ENCODE peak calls at places on chromosomes 2 and 18, in six cellular contexts. One of them, this sample, is unnamed.

GRCh38 chr2:61177727-61178549 is 15.9 kb downstream of the C2orf74 start:
- DNase-seq in activated naive CD8-positive, alpha-beta T cell treated with anti-CD3 and anti-CD28 coated beads, Interleukin-2, amount 50 U/mL, for 16 hours: peak; percentile 7
- DNase-seq in WTC11: peak; percentile 27
- DNase-seq in stimulated activated CD4-positive, alpha-beta T cell treated with anti-CD3 and anti-CD28 coated beads, Interleukin-15, amount 100 ng/mL, for 1 hour: peak; percentile 15
- DNase-seq in HTR-8/SVneo: peak; percentile 25
- DNase-seq in D341Med: no peak
- DNase-seq in this sample: no peak

GRCh38 chr2:9078405-9078804 is 74.9 kb upstream of the MBOAT2 start:
- DNase-seq in activated naive CD8-positive, alpha-beta T cell treated with anti-CD3 and anti-CD28 coated beads, Interleukin-2, amount 50 U/mL, for 16 hours: no peak
- DNase-seq in WTC11: no peak
- DNase-seq in stimulated activated CD4-positive, alpha-beta T cell treated with anti-CD3 and anti-CD28 coated beads, Interleukin-15, amount 100 ng/mL, for 1 hour: no peak
- DNase-seq in HTR-8/SVneo: no peak
- DNase-seq in D341Med: no peak
- DNase-seq in this sample: no peak

GRCh38 chr18:57780318-57781127 is 22.6 kb downstream of the ATP8B1 start:
- DNase-seq in activated naive CD8-positive, alpha-beta T cell treated with anti-CD3 and anti-CD28 coated beads, Interleukin-2, amount 50 U/mL, for 16 hours: no peak
- DNase-seq in WTC11: no peak
- DNase-seq in stimulated activated CD4-positive, alpha-beta T cell treated with anti-CD3 and anti-CD28 coated beads, Interleukin-15, amount 100 ng/mL, for 1 hour: no peak
- DNase-seq in HTR-8/SVneo: peak; percentile 57
- DNase-seq in D341Med: no peak
- DNase-seq in this sample: peak; percentile 89

GRCh38 chr18:23059541-23060465 is 75.5 kb upstream of the CABLES1 start:
- DNase-seq in activated naive CD8-positive, alpha-beta T cell treated with anti-CD3 and anti-CD28 coated beads, Interleukin-2, amount 50 U/mL, for 16 hours: no peak
- DNase-seq in WTC11: no peak
- DNase-seq in stimulated activated CD4-positive, alpha-beta T cell treated with anti-CD3 and anti-CD28 coated beads, Interleukin-15, amount 100 ng/mL, for 1 hour: no peak
- DNase-seq in HTR-8/SVneo: no peak
- DNase-seq in D341Med: no peak
- DNase-seq in this sample: no peak

GRCh38 chr2:102736174-102736606 is 25.6 kb upstream of the TMEM182 start:
- DNase-seq in activated naive CD8-positive, alpha-beta T cell treated with anti-CD3 and anti-CD28 coated beads, Interleukin-2, amount 50 U/mL, for 16 hours: no peak
- DNase-seq in WTC11: peak; percentile 13
- DNase-seq in stimulated activated CD4-positive, alpha-beta T cell treated with anti-CD3 and anti-CD28 coated beads, Interleukin-15, amount 100 ng/mL, for 1 hour: no peak
- DNase-seq in HTR-8/SVneo: peak; percentile 24
- DNase-seq in D341Med: peak; percentile 60
- DNase-seq in this sample: no peak

GRCh38 chr18:25726278-25726677 is 364.1 kb downstream of the SS18 start:
- DNase-seq in activated naive CD8-positive, alpha-beta T cell treated with anti-CD3 and anti-CD28 coated beads, Interleukin-2, amount 50 U/mL, for 16 hours: no peak
- DNase-seq in WTC11: no peak
- DNase-seq in stimulated activated CD4-positive, alpha-beta T cell treated with anti-CD3 and anti-CD28 coated beads, Interleukin-15, amount 100 ng/mL, for 1 hour: no peak
- DNase-seq in HTR-8/SVneo: no peak
- DNase-seq in D341Med: no peak
- DNase-seq in this sample: no peak

GRCh38 chr2:235479604-235480003 is 14.2 kb upstream of the AGAP1 start:
- DNase-seq in activated naive CD8-positive, alpha-beta T cell treated with anti-CD3 and anti-CD28 coated beads, Interleukin-2, amount 50 U/mL, for 16 hours: no peak
- DNase-seq in WTC11: no peak
- DNase-seq in stimulated activated CD4-positive, alpha-beta T cell treated with anti-CD3 and anti-CD28 coated beads, Interleukin-15, amount 100 ng/mL, for 1 hour: no peak
- DNase-seq in HTR-8/SVneo: no peak
- DNase-seq in D341Med: no peak
- DNase-seq in this sample: no peak

GRCh38 chr2:135945521-135945920 is 39.9 kb downstream of the DARS1 start:
- DNase-seq in activated naive CD8-positive, alpha-beta T cell treated with anti-CD3 and anti-CD28 coated beads, Interleukin-2, amount 50 U/mL, for 16 hours: no peak
- DNase-seq in WTC11: no peak
- DNase-seq in stimulated activated CD4-positive, alpha-beta T cell treated with anti-CD3 and anti-CD28 coated beads, Interleukin-15, amount 100 ng/mL, for 1 hour: no peak
- DNase-seq in HTR-8/SVneo: no peak
- DNase-seq in D341Med: no peak
- DNase-seq in this sample: no peak

GRCh38 chr2:36753706-36754221 is 57.3 kb downstream of the VIT start:
- DNase-seq in activated naive CD8-positive, alpha-beta T cell treated with anti-CD3 and anti-CD28 coated beads, Interleukin-2, amount 50 U/mL, for 16 hours: no peak
- DNase-seq in WTC11: peak; percentile 21
- DNase-seq in stimulated activated CD4-positive, alpha-beta T cell treated with anti-CD3 and anti-CD28 coated beads, Interleukin-15, amount 100 ng/mL, for 1 hour: no peak
- DNase-seq in HTR-8/SVneo: no peak
- DNase-seq in D341Med: no peak
- DNase-seq in this sample: no peak

GRCh38 chr2:162234620-162235462 is 8.4 kb downstream of the FAP start:
- DNase-seq in activated naive CD8-positive, alpha-beta T cell treated with anti-CD3 and anti-CD28 coated beads, Interleukin-2, amount 50 U/mL, for 16 hours: no peak
- DNase-seq in WTC11: no peak
- DNase-seq in stimulated activated CD4-positive, alpha-beta T cell treated with anti-CD3 and anti-CD28 coated beads, Interleukin-15, amount 100 ng/mL, for 1 hour: no peak
- DNase-seq in HTR-8/SVneo: no peak
- DNase-seq in D341Med: no peak
- DNase-seq in this sample: no peak

GRCh38 chr2:216700778-216701177 is 5.4 kb upstream of the IGFBP5 start:
- DNase-seq in activated naive CD8-positive, alpha-beta T cell treated with anti-CD3 and anti-CD28 coated beads, Interleukin-2, amount 50 U/mL, for 16 hours: no peak
- DNase-seq in WTC11: no peak
- DNase-seq in stimulated activated CD4-positive, alpha-beta T cell treated with anti-CD3 and anti-CD28 coated beads, Interleukin-15, amount 100 ng/mL, for 1 hour: no peak
- DNase-seq in HTR-8/SVneo: no peak
- DNase-seq in D341Med: no peak
- DNase-seq in this sample: no peak

GRCh38 chr18:52677991-52678390 is 338.0 kb downstream of the DCC start:
- DNase-seq in activated naive CD8-positive, alpha-beta T cell treated with anti-CD3 and anti-CD28 coated beads, Interleukin-2, amount 50 U/mL, for 16 hours: no peak
- DNase-seq in WTC11: no peak
- DNase-seq in stimulated activated CD4-positive, alpha-beta T cell treated with anti-CD3 and anti-CD28 coated beads, Interleukin-15, amount 100 ng/mL, for 1 hour: no peak
- DNase-seq in HTR-8/SVneo: no peak
- DNase-seq in D341Med: no peak
- DNase-seq in this sample: no peak

GRCh38 chr18:42784612-42785011 is 330.9 kb downstream of the RIT2 start:
- DNase-seq in activated naive CD8-positive, alpha-beta T cell treated with anti-CD3 and anti-CD28 coated beads, Interleukin-2, amount 50 U/mL, for 16 hours: no peak
- DNase-seq in WTC11: no peak
- DNase-seq in stimulated activated CD4-positive, alpha-beta T cell treated with anti-CD3 and anti-CD28 coated beads, Interleukin-15, amount 100 ng/mL, for 1 hour: no peak
- DNase-seq in HTR-8/SVneo: no peak
- DNase-seq in D341Med: no peak
- DNase-seq in this sample: no peak

GRCh38 chr2:241636983-241637232 is at the start of gene THAP4:
- DNase-seq in activated naive CD8-positive, alpha-beta T cell treated with anti-CD3 and anti-CD28 coated beads, Interleukin-2, amount 50 U/mL, for 16 hours: no peak
- DNase-seq in WTC11: no peak
- DNase-seq in stimulated activated CD4-positive, alpha-beta T cell treated with anti-CD3 and anti-CD28 coated beads, Interleukin-15, amount 100 ng/mL, for 1 hour: no peak
- DNase-seq in HTR-8/SVneo: peak; percentile 76
- DNase-seq in D341Med: no peak
- DNase-seq in this sample: no peak